ENCODE peak calls at places on chromosome 2, in five cellular contexts. Z, E, T, P and Q are unnamed samples.

GRCh38 chr2:223099561-223099960 is 47.6 kb downstream of the KCNE4 start:
- DNase-seq in E (no peak), P (no peak), Z (no peak), T (no peak), Q (no peak)

GRCh38 chr2:152632736-152633135 is 84.5 kb downstream of the PRPF40A start:
- DNase-seq in P (no peak), T (no peak), E (no peak), Z (no peak), Q (no peak)

GRCh38 chr2:132037527-132038178 is 124.1 kb downstream of the ANKRD30BL start:
- DNase-seq in P (peak), T (no peak), E (no peak), Z (peak), Q (no peak)

GRCh38 chr2:29694741-29695140 is 226.6 kb downstream of the ALK start:
- DNase-seq in T (no peak), Z (no peak), E (no peak), P (no peak), Q (no peak)

GRCh38 chr2:70085711-70086277 is 1.5 kb upstream of the PCBP1 start:
- DNase-seq in T (no peak), Z (no peak), E (no peak), P (no peak), Q (no peak)

GRCh38 chr2:232838406-232838874 is 31.6 kb upstream of the SNORC start:
- DNase-seq in Z (no peak), P (peak), E (peak), T (peak), Q (no peak)

GRCh38 chr2:206823178-206823577 is 57.8 kb downstream of the FASTKD2 start:
- DNase-seq in E (no peak), P (no peak), Z (no peak), T (no peak), Q (no peak)

GRCh38 chr2:236738030-236738429 is 168.4 kb downstream of the ACKR3 start:
- DNase-seq in Z (no peak), T (no peak), E (no peak), P (no peak), Q (no peak)

GRCh38 chr2:45390856-45391255 is 220.2 kb downstream of the SRBD1 start:
- DNase-seq in P (no peak), Z (no peak), T (no peak), E (no peak), Q (no peak)

GRCh38 chr2:54897420-54898310 is 152.6 kb downstream of the RTN4 start:
- DNase-seq in Z (no peak), P (no peak), E (no peak), T (no peak), Q (no peak)

GRCh38 chr2:38968021-38968420 is 78.3 kb downstream of the ARHGEF33 start:
- DNase-seq in T (no peak), E (no peak), P (no peak), Z (no peak), Q (no peak)

GRCh38 chr2:120406566-120406965 is 60.6 kb downstream of the INHBB start:
- DNase-seq in T (no peak), P (no peak), Z (no peak), E (no peak), Q (no peak)

GRCh38 chr2:1420746-1421480 is 7.7 kb downstream of the TPO start:
- DNase-seq in E (no peak), Z (no peak), P (no peak), T (no peak), Q (no peak)

GRCh38 chr2:113273031-113273551 is 5.6 kb downstream of the PAX8 start:
- DNase-seq in T (peak), P (no peak), E (no peak), Z (peak), Q (no peak)

GRCh38 chr2:156589381-156590079 is 153.4 kb downstream of the GPD2 start:
- DNase-seq in Z (peak), P (no peak), E (no peak), T (peak), Q (peak)

GRCh38 chr2:70959851-70960832 is 18.3 kb upstream of the ANKRD53 start:
- DNase-seq in T (no peak), P (peak), E (no peak), Z (peak), Q (no peak)

GRCh38 chr2:68943581-68944568 is 8.8 kb downstream of the GKN2 start:
- DNase-seq in Z (peak), E (no peak), P (peak), T (peak), Q (peak)

GRCh38 chr2:52611757-52612156 is 1155.8 kb upstream of the CHAC2 start:
- DNase-seq in Z (no peak), T (no peak), P (no peak), E (no peak), Q (no peak)

GRCh38 chr2:109378682-109379081 is 235.1 kb downstream of the SEPTIN10 start:
- DNase-seq in P (no peak), T (no peak), E (no peak), Z (no peak), Q (no peak)

GRCh38 chr2:224086226-224086911 is 47.3 kb upstream of the SERPINE2 start:
- DNase-seq in T (peak), P (no peak), E (no peak), Z (no peak), Q (peak)

GRCh38 chr2:25561136-25561850 is 112.1 kb downstream of the DTNB start:
- DNase-seq in Z (no peak), E (no peak), P (no peak), T (no peak), Q (no peak)

GRCh38 chr2:59963157-59963556 is 590.3 kb downstream of the BCL11A start:
- DNase-seq in P (no peak), Z (no peak), E (no peak), T (no peak), Q (no peak)

GRCh38 chr2:206993964-206994363 is 54.6 kb downstream of the CPO start:
- DNase-seq in P (no peak), Z (no peak), E (no peak), T (no peak), Q (no peak)

GRCh38 chr2:44246436-44246835 is 28.8 kb upstream of the SLC3A1 start:
- DNase-seq in P (no peak), E (no peak), T (no peak), Z (no peak), Q (no peak)

GRCh38 chr2:77910136-77910535 is 388.0 kb upstream of the LRRTM4 start:
- DNase-seq in T (no peak), P (no peak), E (no peak), Z (no peak), Q (no peak)

GRCh38 chr2:116676776-116677175 is 1137.7 kb upstream of the DDX18 start:
- DNase-seq in Z (no peak), T (no peak), E (no peak), P (no peak), Q (no peak)

GRCh38 chr2:218434456-218434855 is 15.5 kb downstream of the VIL1 start:
- DNase-seq in Z (no peak), T (no peak), E (no peak), P (no peak), Q (no peak)

GRCh38 chr2:37688771-37689468 is 17.5 kb upstream of the CDC42EP3 start:
- DNase-seq in P (no peak), T (no peak), E (no peak), Z (no peak), Q (no peak)

GRCh38 chr2:207253946-207254345 is 88.2 kb upstream of the KLF7 start:
- DNase-seq in P (no peak), Z (no peak), E (no peak), T (no peak), Q (no peak)

GRCh38 chr2:191905336-191905735 is 58.4 kb upstream of the CAVIN2 start:
- DNase-seq in E (no peak), P (no peak), T (no peak), Z (no peak), Q (no peak)

GRCh38 chr2:26086155-26086634 is 52.3 kb downstream of the RAB10 start:
- DNase-seq in E (peak), Z (no peak), P (no peak), T (no peak), Q (peak)

GRCh38 chr2:138213079-138213478 is 248.8 kb downstream of the HNMT start:
- DNase-seq in T (no peak), Z (no peak), E (peak), P (no peak), Q (no peak)

GRCh38 chr2:14944562-14945346 is 312.2 kb downstream of the LRATD1 start:
- DNase-seq in T (peak), E (no peak), P (no peak), Z (peak), Q (peak)

GRCh38 chr2:27162151-27163121 is 13.6 kb downstream of the TCF23 start:
- DNase-seq in E (no peak), T (peak), Z (no peak), P (peak), Q (no peak)

GRCh38 chr2:182581196-182581935 is 134.7 kb upstream of the DNAJC10 start:
- DNase-seq in T (no peak), P (no peak), E (no peak), Z (no peak), Q (no peak)

GRCh38 chr2:213320604-213321003 is 36.3 kb downstream of the SPAG16 start:
- DNase-seq in Z (no peak), T (no peak), P (no peak), E (no peak), Q (no peak)

GRCh38 chr2:218547511-218547910 is 20.6 kb downstream of the USP37 start:
- DNase-seq in P (no peak), Z (no peak), E (no peak), T (no peak), Q (no peak)

GRCh38 chr2:20241973-20242726 is 17.2 kb upstream of the SDC1 start:
- DNase-seq in P (peak), Z (peak), E (no peak), T (no peak), Q (no peak)
- TF ChIP-seq ZBTB33 in P (peak), Z (no peak), E (no peak), T (peak), Q (no peak)

GRCh38 chr2:178800510-178800909 is 6.7 kb downstream of the TTN start:
- DNase-seq in P (no peak), E (no peak), T (no peak), Z (no peak), Q (no peak)

GRCh38 chr2:178806543-178806942 is 680 bp downstream of the TTN start:
- DNase-seq in T (no peak), P (no peak), Z (no peak), E (no peak), Q (no peak)

GRCh38 chr2:178799305-178799704 is 7.9 kb downstream of the TTN start:
- DNase-seq in E (no peak), Z (no peak), T (no peak), P (no peak), Q (no peak)

GRCh38 chr2:178807227-178808008 is at the start of gene TTN:
- DNase-seq in E (no peak), T (no peak), P (no peak), Z (no peak), Q (no peak)

GRCh38 chr2:178804791-178805190 is 2.4 kb downstream of the TTN start:
- DNase-seq in T (peak), P (peak), Z (peak), E (no peak), Q (peak)
- TF ChIP-seq ZBTB33 in T (no peak), P (no peak), Z (no peak), E (no peak), Q (no peak)

GRCh38 chr2:61006486-61007105 is 10.9 kb upstream of the PEX13 start:
- DNase-seq in P (no peak), Z (no peak), T (no peak), E (no peak), Q (no peak)
- TF ChIP-seq ZBTB33 in P (no peak), Z (no peak), T (no peak), E (no peak), Q (no peak)

GRCh38 chr2:129904532-129905446 is 74.7 kb upstream of the RAB6C start:
- DNase-seq in T (no peak), P (no peak), Z (peak), E (no peak), Q (no peak)

GRCh38 chr2:129905664-129906081 is 73.8 kb upstream of the RAB6C start:
- DNase-seq in P (no peak), T (no peak), Z (peak), E (no peak), Q (no peak)

GRCh38 chr2:129907256-129907973 is 72.1 kb upstream of the RAB6C start:
- DNase-seq in Z (no peak), T (no peak), P (no peak), E (no peak), Q (no peak)

GRCh38 chr2:129906861-129907235 is 72.6 kb upstream of the RAB6C start:
- DNase-seq in P (no peak), Z (peak), E (no peak), T (no peak), Q (no peak)

GRCh38 chr2:129906139-129906860 is 73.2 kb upstream of the RAB6C start:
- DNase-seq in Z (peak), T (no peak), P (no peak), E (no peak), Q (no peak)
- TF ChIP-seq ZBTB33 in Z (no peak), T (no peak), P (no peak), E (no peak), Q (no peak)